ENCODE peak calls at places on chromosome 7, in ten cellular contexts. Z is sigmoid colon, E is T-helper 17 cell, J is myocyte, R is left ventricle myocardium superior, Y is posterior cingulate gyrus, D is left cardiac atrium, U is NCI-H2029, F is neural crest cell, C is ovary. N is an unnamed sample.

GRCh38 chr7:151710121-151710640 is 166.7 kb downstream of the PRKAG2 start:
- DNase-seq in D (no peak), F (no peak), J (no peak), C (no peak), R (no peak), E (no peak), U (no peak), Y (no peak), Z (no peak), N (no peak)

GRCh38 chr7:76268376-76268775 is 34.1 kb upstream of the HSPB1 start:
- DNase-seq in Y (no peak), D (no peak), J (no peak), F (no peak), C (no peak), R (no peak), E (no peak), Z (no peak), U (no peak), N (no peak)

GRCh38 chr7:116101709-116102108 is 71.1 kb upstream of the TFEC start:
- DNase-seq in Z (no peak), Y (no peak), J (no peak), E (no peak), R (no peak), C (no peak), U (no peak), F (no peak), D (no peak), N (no peak)

GRCh38 chr7:3805151-3805550 is 504.1 kb downstream of the SDK1 start:
- DNase-seq in J (peak), U (no peak), R (no peak), F (no peak), Z (no peak), C (no peak), D (no peak), Y (no peak), E (no peak), N (no peak)

GRCh38 chr7:56087445-56087844 is 5.3 kb downstream of the PHKG1 start:
- DNase-seq in U (no peak), Z (no peak), R (no peak), C (no peak), D (no peak), Y (no peak), J (no peak), E (no peak), F (no peak), N (no peak)

GRCh38 chr7:18357691-18358090 is 137.9 kb upstream of the HDAC9 start:
- DNase-seq in U (no peak), J (no peak), Y (no peak), Z (no peak), E (no peak), C (no peak), F (no peak), R (no peak), D (no peak), N (no peak)

GRCh38 chr7:104133238-104133637 is 74.6 kb downstream of the ORC5 start:
- DNase-seq in U (no peak), Y (no peak), R (no peak), Z (no peak), E (no peak), J (peak), F (no peak), D (no peak), C (no peak), N (no peak)

GRCh38 chr7:138961159-138961558 is 20.0 kb downstream of the KIAA1549 start:
- DNase-seq in U (no peak), F (no peak), Y (no peak), Z (no peak), J (no peak), E (no peak), D (no peak), C (no peak), R (no peak), N (no peak)

GRCh38 chr7:154587812-154588211 is 415.1 kb downstream of the PAXIP1 start:
- DNase-seq in E (no peak), U (no peak), R (no peak), D (no peak), Z (no peak), J (no peak), F (no peak), C (no peak), Y (no peak), N (no peak)

GRCh38 chr7:123538897-123539296 is 4.5 kb upstream of the IQUB start:
- DNase-seq in E (no peak), U (no peak), D (no peak), Y (no peak), C (no peak), J (no peak), F (no peak), R (no peak), Z (no peak), N (no peak)

GRCh38 chr7:80681272-80681885 is 42.9 kb downstream of the CD36 start:
- DNase-seq in D (no peak), J (peak), Z (no peak), R (no peak), U (peak), Y (no peak), C (no peak), E (no peak), F (no peak), N (no peak)

GRCh38 chr7:80950550-80950967 is 31.7 kb upstream of the SEMA3C start:
- DNase-seq in U (no peak), D (no peak), J (peak), R (no peak), C (no peak), Y (no peak), F (no peak), E (no peak), Z (no peak), N (no peak)

GRCh38 chr7:91182819-91183405 is 81.3 kb upstream of the FZD1 start:
- DNase-seq in R (no peak), F (no peak), Y (no peak), J (no peak), E (no peak), Z (no peak), U (no peak), C (no peak), D (no peak), N (no peak)

GRCh38 chr7:16891874-16892620 is 10.3 kb upstream of the AGR3 start:
- DNase-seq in Y (no peak), Z (no peak), D (no peak), E (no peak), U (no peak), F (no peak), R (no peak), C (no peak), J (no peak), N (no peak)

GRCh38 chr7:150824379-150825177 is 24.0 kb downstream of the TMEM176A start:
- DNase-seq in E (no peak), R (no peak), C (no peak), U (no peak), J (no peak), Z (peak), Y (no peak), D (peak), F (no peak), N (no peak)

GRCh38 chr7:16801111-16801542 is 3.7 kb downstream of the AGR2 start:
- DNase-seq in E (no peak), F (no peak), J (peak), D (no peak), C (no peak), Z (no peak), U (peak), R (no peak), Y (no peak), N (peak)

GRCh38 chr7:117127585-117128168 is 174.4 kb downstream of the ST7 start:
- DNase-seq in R (no peak), Z (peak), C (peak), E (peak), Y (no peak), D (peak), F (peak), U (peak), J (peak), N (no peak)

GRCh38 chr7:64463636-64464375 is 99.1 kb downstream of the ZNF680 start:
- DNase-seq in D (peak), Y (no peak), F (no peak), J (peak), C (peak), Z (peak), U (peak), E (peak), R (peak), N (no peak)

GRCh38 chr7:742791-743190 is 15.7 kb upstream of the PRKAR1B start:
- DNase-seq in J (no peak), Z (no peak), F (no peak), D (no peak), U (no peak), Y (no peak), C (no peak), R (no peak), E (no peak), N (no peak)

GRCh38 chr7:117014673-117015133 is 61.4 kb downstream of the ST7 start:
- DNase-seq in C (peak), J (peak), D (peak), R (peak), Y (peak), U (peak), Z (peak), F (no peak), E (no peak), N (no peak)

GRCh38 chr7:100126239-100126930 is 382 bp upstream of the MBLAC1 start:
- DNase-seq in C (no peak), D (no peak), J (no peak), R (peak), Z (no peak), U (no peak), F (no peak), E (no peak), Y (no peak), N (no peak)

GRCh38 chr7:2776353-2776752 is 67.8 kb downstream of the GNA12 start:
- DNase-seq in D (no peak), J (no peak), Y (no peak), F (no peak), E (no peak), Z (no peak), U (no peak), C (no peak), R (no peak), N (no peak)

GRCh38 chr7:41084381-41084780 is 618.5 kb downstream of the INHBA start:
- DNase-seq in R (no peak), Z (no peak), F (no peak), E (no peak), Y (no peak), U (no peak), J (no peak), D (no peak), C (no peak), N (no peak)

GRCh38 chr7:11458736-11459483 is 373.1 kb downstream of the THSD7A start:
- DNase-seq in F (no peak), Y (no peak), Z (no peak), J (peak), R (no peak), D (no peak), C (no peak), E (no peak), U (no peak), N (no peak)

GRCh38 chr7:23356726-23357125 is 57.6 kb downstream of the MALSU1 start:
- DNase-seq in R (no peak), J (no peak), Y (no peak), C (no peak), D (no peak), F (no peak), E (no peak), Z (no peak), U (no peak), N (no peak)

GRCh38 chr7:77783540-77783939 is 14.7 kb downstream of the TMEM60 start:
- DNase-seq in J (no peak), F (no peak), U (peak), C (no peak), Y (no peak), Z (no peak), E (no peak), D (no peak), R (no peak), N (no peak)